ENCODE peak calls at places on chromosomes 12 and 14, in seven cellular contexts. N is HepG2; I is CD8-positive, alpha-beta T cell; J is uterus; K is CD8-positive, alpha-beta memory T cell; A is cardiac muscle cell; X is suprapubic skin. H is an unnamed sample.

GRCh38 chr12:100187068-100187467 is 13.5 kb upstream of the ACTR6 start:
- DNase-seq in K (no peak), A (no peak), X (no peak), N (no peak), J (no peak), I (no peak), H (no peak)

GRCh38 chr14:87005336-87005735 is 987.6 kb downstream of the GALC start:
- DNase-seq in I (no peak), X (no peak), J (no peak), N (no peak), A (no peak), K (no peak), H (no peak)

GRCh38 chr14:32472512-32473472 is 143.7 kb downstream of the AKAP6 start:
- DNase-seq in J (no peak), I (no peak), N (peak; percentile 38), K (no peak), X (no peak), A (no peak), H (peak; percentile 49)

GRCh38 chr12:51246254-51246853 is 7.7 kb downstream of the DAZAP2 start:
- DNase-seq in J (no peak), X (no peak), N (no peak), I (peak; percentile 47), A (no peak), K (no peak), H (peak; percentile 55)

GRCh38 chr12:94892544-94893267 is 110.8 kb downstream of the NDUFA12 start:
- DNase-seq in N (no peak), J (no peak), X (no peak), A (no peak), K (no peak), I (no peak), H (no peak)

GRCh38 chr12:3656946-3657622 is 95.8 kb downstream of the CRACR2A start:
- DNase-seq in X (no peak), N (no peak), A (no peak), J (no peak), I (no peak), K (no peak), H (no peak)

GRCh38 chr12:48004039-48004940 is at the start of gene COL2A1:
- DNase-seq in X (no peak), N (no peak), A (peak; percentile 78), K (no peak), I (no peak), J (no peak), H (peak; percentile 95)

GRCh38 chr12:127150479-127150878 is 1116.5 kb upstream of the TMEM132C start:
- DNase-seq in A (no peak), N (no peak), X (no peak), J (no peak), K (no peak), I (no peak), H (peak; percentile 38)

GRCh38 chr12:6541371-6542165 is 7.3 kb downstream of the GAPDH start:
- DNase-seq in J (no peak), X (peak; percentile 72), I (no peak), K (no peak), A (no peak), N (no peak), H (peak; percentile 50)

GRCh38 chr14:50659327-50659974 is 8.7 kb downstream of the SAV1 start:
- DNase-seq in A (no peak), J (no peak), N (no peak), K (no peak), I (no peak), X (no peak), H (no peak)

GRCh38 chr14:21044106-21044618 is 2.0 kb downstream of the RNASE7 start:
- DNase-seq in X (no peak), A (no peak), J (no peak), I (no peak), K (no peak), N (peak; percentile 78), H (no peak)

GRCh38 chr14:61090432-61091216 is 109.6 kb downstream of the SLC38A6 start:
- DNase-seq in X (no peak), I (no peak), J (no peak), A (no peak), N (no peak), K (no peak), H (peak; percentile 28)

GRCh38 chr14:26621807-26622560 is 24.2 kb upstream of the NOVA1 start:
- DNase-seq in I (no peak), J (no peak), N (no peak), A (no peak), X (no peak), K (no peak), H (no peak)

GRCh38 chr14:70955543-70956480 is 48.6 kb downstream of the PCNX1 start:
- DNase-seq in I (peak; percentile 65), A (peak; percentile 45), J (no peak), N (peak; percentile 29), K (peak; percentile 26), X (no peak), H (no peak)

GRCh38 chr12:25796523-25797000 is 161.9 kb upstream of the RASSF8 start:
- DNase-seq in I (no peak), K (no peak), A (peak; percentile 22), X (no peak), J (no peak), N (no peak), H (no peak)

GRCh38 chr12:27606986-27607385 is 83.0 kb downstream of the PPFIBP1 start:
- DNase-seq in K (no peak), I (no peak), A (no peak), J (no peak), N (peak; percentile 14), X (no peak), H (no peak)

GRCh38 chr12:34290191-34290995 is 268.1 kb downstream of the ALG10 start:
- DNase-seq in X (no peak), J (no peak), K (no peak), I (no peak), A (no peak), N (no peak), H (peak; percentile 18)
- H3K9me3 ChIP-seq in X (peaks cover 32% of the 10 kb centered on the region), J (no peaks in the 10 kb centered on the region), K (no peaks in the 10 kb centered on the region), I (no peaks in the 10 kb centered on the region), A (no peaks in the 10 kb centered on the region), N (peaks cover 9% of the 10 kb centered on the region), H (peaks cover 47% of the 10 kb centered on the region)

DNA sequence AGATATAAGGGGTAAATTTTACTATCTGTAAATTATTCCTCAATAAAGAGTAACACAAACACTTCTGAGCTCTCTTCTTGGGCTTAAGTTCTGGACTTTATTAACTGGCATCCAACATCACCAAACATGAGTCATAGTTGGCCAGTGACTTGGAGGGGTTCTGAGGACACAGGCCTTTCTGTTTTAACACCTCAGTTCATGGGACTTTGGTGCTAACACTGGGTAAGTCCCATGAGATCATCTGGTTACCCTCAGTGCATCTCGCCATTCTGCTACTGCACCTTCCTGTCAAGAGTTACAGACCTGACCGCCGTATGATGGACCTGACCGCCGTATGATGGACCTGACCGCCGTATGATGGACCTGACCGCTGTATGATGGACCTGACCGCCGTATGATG is 9.9 kb downstream of the SLC15A4 start:
- DNase-seq in K (no peak), J (no peak), N (no peak), I (no peak), X (peak; percentile 11), A (no peak), H (no peak)
- H3K4me1 ChIP-seq in K (peaks cover 49% of the 10 kb centered on the region), J (peaks cover 10% of the 10 kb centered on the region), N (peaks cover 8% of the 10 kb centered on the region), I (peaks cover 42% of the 10 kb centered on the region), X (peaks cover 44% of the 10 kb centered on the region), A (peaks cover 10% of the 10 kb centered on the region), H (peaks cover 11% of the 10 kb centered on the region)

DNA sequence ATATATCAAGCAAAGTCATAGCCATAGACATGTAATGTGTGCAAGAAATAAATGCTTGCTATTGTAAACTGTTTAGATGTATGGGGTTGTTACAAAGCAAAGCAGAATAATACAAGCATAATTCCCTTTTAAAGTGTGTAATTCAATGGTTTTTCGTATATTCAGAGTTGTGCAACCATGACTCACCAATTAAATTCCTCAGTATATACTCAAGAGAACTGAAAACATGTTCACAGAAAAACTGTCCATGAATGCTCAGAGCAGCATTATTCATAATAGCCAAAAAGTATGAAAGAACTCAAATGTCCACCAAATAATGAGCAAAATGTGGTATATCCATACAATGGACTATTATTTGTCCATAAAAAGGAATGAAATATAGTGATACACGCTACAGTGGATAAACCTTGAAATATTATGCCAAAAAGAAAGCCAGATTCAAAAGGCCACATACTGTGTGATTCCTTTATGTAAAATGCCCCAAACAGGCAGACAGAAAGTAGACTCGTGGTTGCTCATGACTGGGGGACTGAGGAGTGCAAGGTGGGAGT is 9.3 kb downstream of the GXYLT1 start:
- DNase-seq in A (no peak), J (no peak), K (no peak), N (no peak), I (no peak), X (no peak), H (no peak)
- H3K27me3 ChIP-seq in A (no peaks in the 10 kb centered on the region), J (no peaks in the 10 kb centered on the region), K (no peaks in the 10 kb centered on the region), N (no peaks in the 10 kb centered on the region), I (no peaks in the 10 kb centered on the region), X (no peaks in the 10 kb centered on the region), H (no peaks in the 10 kb centered on the region)

GRCh38 chr14:105846312-105846711 is 319.9 kb downstream of the TMEM121 start:
- DNase-seq in A (no peak), J (no peak), X (no peak), K (no peak), I (no peak), N (no peak), H (no peak)
- H3K9me3 ChIP-seq in A (no peaks in the 10 kb centered on the region), J (no peaks in the 10 kb centered on the region), X (no peaks in the 10 kb centered on the region), K (no peaks in the 10 kb centered on the region), I (no peaks in the 10 kb centered on the region), N (no peaks in the 10 kb centered on the region), H (peaks cover 38% of the 10 kb centered on the region)

GRCh38 chr14:72652179-72652578 is 241.7 kb downstream of the DPF3 start:
- DNase-seq in I (no peak), K (no peak), N (no peak), J (no peak), X (no peak), A (no peak), H (no peak)
- H3K4me1 ChIP-seq in I (no peaks in the 10 kb centered on the region), K (no peaks in the 10 kb centered on the region), N (peaks cover 21% of the 10 kb centered on the region), J (no peaks in the 10 kb centered on the region), X (no peaks in the 10 kb centered on the region), A (peaks cover 15% of the 10 kb centered on the region), H (no peaks in the 10 kb centered on the region)

DNA sequence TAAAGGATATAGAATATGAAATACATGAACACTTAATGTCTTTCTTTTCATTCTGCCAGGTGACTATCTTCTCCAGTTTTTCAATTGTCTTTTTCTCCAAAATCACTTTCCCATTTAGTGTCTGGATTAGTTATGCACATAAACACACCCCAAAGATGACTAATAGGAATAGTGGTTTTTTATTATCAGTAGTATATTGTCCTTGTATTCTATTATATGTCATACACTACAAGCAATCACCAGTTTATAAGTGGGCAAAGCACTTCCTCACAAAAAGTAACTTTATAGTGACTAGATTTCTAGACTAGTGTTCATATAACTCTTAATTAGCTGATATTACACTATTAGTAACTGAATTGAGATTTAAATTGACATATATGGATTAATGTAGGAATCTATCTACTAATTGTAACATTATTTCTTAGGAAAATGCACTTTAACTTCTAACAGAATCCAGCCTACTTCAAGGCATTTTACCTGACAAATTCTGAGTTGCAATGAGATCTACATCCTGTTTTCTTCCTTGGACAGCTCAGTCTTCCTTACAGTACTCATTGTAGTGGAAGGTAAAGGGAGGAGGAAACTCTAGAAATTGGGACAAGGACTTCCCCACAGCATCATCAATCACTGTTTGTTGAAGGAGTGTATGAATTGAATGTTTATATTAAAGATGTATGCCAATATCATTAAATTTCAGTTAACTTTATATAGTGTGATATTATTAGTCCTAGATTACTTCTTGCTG is 186.1 kb upstream of the GARIN2 start:
- DNase-seq in J (no peak), K (no peak), X (no peak), I (no peak), A (no peak), N (no peak), H (no peak)
- H3K27me3 ChIP-seq in J (no peaks in the 10 kb centered on the region), K (no peaks in the 10 kb centered on the region), X (no peaks in the 10 kb centered on the region), I (no peaks in the 10 kb centered on the region), A (no peaks in the 10 kb centered on the region), N (no peaks in the 10 kb centered on the region), H (no peaks in the 10 kb centered on the region)

H was measured in endodermal cell.